ENCODE peak calls at places on chromosomes 13 and 19, in four cellular contexts. N is SK-N-SH, M is right lobe of liver, A is upper lobe of right lung. T is an unnamed sample. For H3K27me3 and H3K4me1, the result is how much of the 10 kb centered on the place peaks cover.

GRCh38 chr13:30718661-30719520 is 16.5 kb upstream of the ALOX5AP start:
- DNase-seq in N (no peak), M (no peak), A (no peak), T (no peak)

GRCh38 chr19:18435848-18436631 is 1.9 kb downstream of the ISYNA1 start:
- DNase-seq in N (no peak), M (no peak), A (no peak), T (no peak)

GRCh38 chr13:42740753-42741152 is 40.6 kb upstream of the FAM216B start:
- DNase-seq in N (peak), M (peak), A (peak), T (peak)

GRCh38 chr13:110354715-110355473 is 47.8 kb downstream of the COL4A2 start:
- DNase-seq in N (no peak), M (no peak), A (no peak), T (no peak)

GRCh38 chr19:36423925-36424324 is 5.5 kb upstream of the ZFP82 start:
- DNase-seq in N (no peak), M (no peak), A (no peak), T (peak)

GRCh38 chr19:15524781-15525180 is 16.5 kb downstream of the CYP4F22 start:
- DNase-seq in N (no peak), M (no peak), A (no peak), T (no peak)

GRCh38 chr13:35499131-35500051 is 22.9 kb upstream of the MAB21L1 start:
- DNase-seq in N (no peak), M (no peak), A (no peak), T (no peak)

GRCh38 chr13:48976677-48977625 is 1.2 kb downstream of the FNDC3A start:
- DNase-seq in N (no peak), M (no peak), A (no peak), T (no peak)

GRCh38 chr13:75458696-75459422 is 23.1 kb downstream of the TBC1D4 start:
- DNase-seq in N (peak), M (peak), A (peak), T (peak)

GRCh38 chr13:98828614-98829013 is 76.1 kb upstream of the SLC15A1 start:
- DNase-seq in N (no peak), M (no peak), A (no peak), T (no peak)

GRCh38 chr19:8342684-8343482 is at the start of gene KANK3:
- DNase-seq in N (peak), M (peak), A (peak), T (peak)

GRCh38 chr19:8338835-8339234 is 4.2 kb downstream of the KANK3 start:
- DNase-seq in N (no peak), M (no peak), A (no peak), T (no peak)

GRCh38 chr19:8343483-8343844 is 402 bp upstream of the KANK3 start:
- DNase-seq in N (no peak), M (no peak), A (no peak), T (no peak)

GRCh38 chr19:8340341-8341096 is 2.5 kb downstream of the KANK3 start:
- DNase-seq in N (peak), M (peak), A (peak), T (no peak)

GRCh38 chr19:8342316-8342683 is 762 bp downstream of the KANK3 start:
- DNase-seq in N (no peak), M (no peak), A (no peak), T (no peak)
- H3K27me3 ChIP-seq in N (under half), M (under half), A (under half), T (half or more)

DNA sequence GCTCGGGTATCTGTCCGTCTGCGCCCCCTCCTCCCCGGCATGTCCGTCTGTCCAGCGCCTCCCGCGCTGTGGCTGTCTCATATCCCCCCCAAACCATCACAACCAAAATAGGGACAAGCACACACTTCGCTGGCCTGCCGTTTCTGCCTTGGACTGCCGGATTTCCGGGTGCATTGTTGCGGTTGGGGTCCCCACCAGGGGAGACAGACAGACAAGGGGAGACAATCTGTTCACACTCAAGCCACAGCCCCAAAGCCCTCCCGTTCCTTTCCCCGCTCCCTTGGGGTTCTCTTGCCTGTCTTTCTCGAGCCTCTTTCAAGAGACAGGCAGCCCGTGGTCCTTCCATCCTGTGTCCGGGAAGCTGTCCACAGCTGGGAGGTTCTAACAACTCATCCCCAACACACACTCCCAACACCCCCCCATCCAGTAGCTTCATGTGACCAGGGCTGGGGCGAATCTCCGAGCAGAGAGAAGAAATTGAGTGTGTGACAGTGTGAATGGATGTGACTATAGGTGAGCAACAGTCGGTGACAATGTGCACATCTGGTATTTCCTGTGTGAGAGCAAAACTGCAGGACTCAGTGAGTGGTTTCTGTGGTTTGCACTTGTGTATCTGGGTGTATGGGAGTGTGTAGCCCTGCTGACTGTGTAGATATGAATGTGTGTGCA is 16.5 kb upstream of the FOSB start:
- DNase-seq in N (no peak), M (no peak), A (no peak), T (no peak)
- H3K4me1 ChIP-seq in N (under half), M (under half), A (under half), T (under half)

GRCh38 chr19:53982056-53982455 is 9.4 kb upstream of the CACNG6 start:
- DNase-seq in N (peak), M (no peak), A (no peak), T (no peak)
- H3K4me3 ChIP-seq in N (no peak), M (no peak), A (peak), T (no peak)

GRCh38 chr13:27928805-27929753 is 9.3 kb downstream of the PDX1 start:
- DNase-seq in N (no peak), M (no peak), A (no peak), T (no peak)
- H3K27me3 ChIP-seq in N (half or more), M (under half), A (half or more), T (half or more)

GRCh38 chr19:2540646-2541454 is 64.9 kb downstream of the GADD45B start:
- DNase-seq in N (no peak), M (peak), A (peak), T (no peak)

GRCh38 chr19:2537544-2537943 is 61.6 kb downstream of the GADD45B start:
- DNase-seq in N (no peak), M (no peak), A (no peak), T (no peak)

GRCh38 chr19:2538096-2538757 is 62.3 kb downstream of the GADD45B start:
- DNase-seq in N (no peak), M (no peak), A (no peak), T (no peak)

GRCh38 chr19:2542341-2543069 is 66.6 kb downstream of the GADD45B start:
- DNase-seq in N (no peak), M (no peak), A (no peak), T (no peak)

DNA sequence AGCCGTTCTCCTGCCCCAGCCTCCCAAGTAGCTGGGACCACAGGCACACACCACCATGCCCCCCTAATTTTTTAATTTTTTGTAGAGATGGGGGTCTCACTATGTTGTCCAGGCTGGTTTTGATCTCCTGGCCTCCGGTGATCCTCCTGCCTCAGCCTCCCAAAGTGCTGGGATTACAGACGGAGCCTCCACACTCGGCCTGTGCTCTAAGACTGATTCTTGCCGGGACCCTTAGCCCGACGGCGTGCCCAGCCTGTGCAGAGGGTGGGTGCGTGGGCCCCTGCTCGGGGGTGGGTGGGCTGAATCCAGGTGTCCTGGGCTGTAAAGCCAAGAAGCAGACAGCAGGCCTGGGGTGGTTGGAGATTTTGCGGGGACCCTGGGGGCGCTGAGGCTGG is 64.3 kb downstream of the GADD45B start:
- DNase-seq in N (no peak), M (no peak), A (no peak), T (no peak)
- H3K4me1 ChIP-seq in N (under half), M (under half), A (half or more), T (under half)

T was measured in BE2C.